ENCODE peak calls at places on chromosomes 4 and X, in six cellular contexts. Y is stomach, H is ovary, B is suprapubic skin, M is sigmoid colon, C is H1. P is an unnamed sample.

GRCh38 chrX:152641996-152642395 is 4.3 kb downstream of the GABRQ start:
- DNase-seq in Y (no peak), H (no peak), B (no peak), M (no peak), C (peak), P (no peak)

GRCh38 chr4:125243835-125244397 is 70.8 kb upstream of the FAT4 start:
- DNase-seq in Y (no peak), H (no peak), B (no peak), M (no peak), C (no peak), P (no peak)

GRCh38 chrX:3549442-3549875 is 164.0 kb downstream of the PRKX start:
- DNase-seq in Y (no peak), H (no peak), B (no peak), M (no peak), C (no peak), P (no peak)

GRCh38 chrX:41984628-41985027 is 61.3 kb upstream of the CASK start:
- DNase-seq in Y (no peak), H (no peak), B (no peak), M (no peak), C (no peak), P (no peak)

GRCh38 chr4:185793716-185794115 is 18.3 kb downstream of the SORBS2 start:
- DNase-seq in Y (no peak), H (no peak), B (no peak), M (no peak), C (no peak), P (peak)

GRCh38 chrX:71128166-71128833 is 9.9 kb downstream of the MED12 start:
- DNase-seq in Y (no peak), H (no peak), B (no peak), M (no peak), C (no peak), P (no peak)

GRCh38 chr4:7367361-7367760 is 67.4 kb downstream of the PSAPL1 start:
- DNase-seq in Y (no peak), H (no peak), B (no peak), M (peak), C (no peak), P (no peak)

GRCh38 chrX:155857561-155857960 is 23.6 kb upstream of the VAMP7 start:
- DNase-seq in Y (no peak), H (no peak), B (no peak), M (no peak), C (no peak), P (no peak)

GRCh38 chrX:57528670-57529255 is 63.0 kb upstream of the ZXDB start:
- DNase-seq in Y (no peak), H (no peak), B (no peak), M (no peak), C (peak), P (no peak)

GRCh38 chrX:135977611-135978010 is 3.8 kb upstream of the MMGT1 start:
- DNase-seq in Y (no peak), H (no peak), B (no peak), M (no peak), C (no peak), P (no peak)

GRCh38 chr4:98642991-98643426 is 15.4 kb downstream of the TSPAN5 start:
- DNase-seq in Y (no peak), H (no peak), B (no peak), M (no peak), C (no peak), P (no peak)

GRCh38 chr4:74544655-74545361 is 99.9 kb downstream of the AREG start:
- DNase-seq in Y (no peak), H (no peak), B (no peak), M (no peak), C (no peak), P (no peak)

GRCh38 chrX:101219840-101220191 is 230 bp downstream of the DRP2 start:
- DNase-seq in Y (no peak), H (no peak), B (no peak), M (no peak), C (no peak), P (no peak)

GRCh38 chr4:39889226-39889625 is 88.5 kb downstream of the PDS5A start:
- DNase-seq in Y (no peak), H (no peak), B (no peak), M (no peak), C (no peak), P (no peak)

GRCh38 chrX:49072712-49073095 is 1.1 kb downstream of the PRAF2 start:
- DNase-seq in Y (no peak), H (no peak), B (no peak), M (no peak), C (no peak), P (no peak)

GRCh38 chr4:101114936-101115372 is 232.4 kb downstream of the PPP3CA start:
- DNase-seq in Y (no peak), H (no peak), B (no peak), M (no peak), C (no peak), P (no peak)

GRCh38 chr4:152090543-152090942 is 329.7 kb upstream of the GATB start:
- DNase-seq in Y (no peak), H (no peak), B (no peak), M (no peak), C (no peak), P (no peak)

GRCh38 chr4:147481577-147482109 is 746 bp downstream of the EDNRA start:
- DNase-seq in Y (no peak), H (peak), B (no peak), M (no peak), C (peak), P (no peak)

GRCh38 chrX:39808471-39808917 is 289.3 kb downstream of the BCOR start:
- DNase-seq in Y (no peak), H (no peak), B (no peak), M (no peak), C (no peak), P (no peak)
- TF ChIP-seq EP300 in Y (no peak), H (no peak), B (no peak), M (no peak), C (no peak), P (no peak)

GRCh38 chr4:89162486-89162885 is 51.2 kb downstream of the TIGD2 start:
- DNase-seq in Y (no peak), H (no peak), B (no peak), M (no peak), C (no peak), P (no peak)
- TF ChIP-seq EP300 in Y (no peak), H (no peak), B (no peak), M (no peak), C (no peak), P (no peak)

GRCh38 chr4:78613522-78614311 is 62.1 kb downstream of the ANXA3 start:
- DNase-seq in Y (no peak), H (no peak), B (no peak), M (no peak), C (no peak), P (no peak)
- TF ChIP-seq EP300 in Y (no peak), H (no peak), B (no peak), M (no peak), C (no peak), P (no peak)

GRCh38 chr4:111037591-111037990 is 414.7 kb upstream of the PITX2 start:
- DNase-seq in Y (no peak), H (no peak), B (no peak), M (no peak), C (no peak), P (no peak)
- TF ChIP-seq EP300 in Y (no peak), H (no peak), B (no peak), M (no peak), C (no peak), P (no peak)